ENCODE peak calls at places on chromosomes 5 and 9, in nine cellular contexts. One of them, this sample, is unnamed.

GRCh38 chr9:14056235-14056930 is 257.6 kb downstream of the NFIB start:
- DNase-seq in stimulated activated naive CD8-positive, alpha-beta T cell treated with anti-CD3 and anti-CD28 coated beads, Interleukin-15, amount 100 ng/mL, for 72 hours: no peak
- DNase-seq in RPMI7951: no peak
- DNase-seq in NCI-H1092: no peak
- DNase-seq in lung microvascular endothelial cell: peak
- DNase-seq in central memory CD4-positive, alpha-beta T cell: no peak
- DNase-seq in progenitor cell of endocrine pancreas: no peak
- DNase-seq in lower lobe of right lung: no peak
- DNase-seq in fibroblast of the aortic adventitia: no peak
- DNase-seq in this sample: no peak

GRCh38 chr5:1562599-1562998 is 38.8 kb upstream of the LPCAT1 start:
- DNase-seq in stimulated activated naive CD8-positive, alpha-beta T cell treated with anti-CD3 and anti-CD28 coated beads, Interleukin-15, amount 100 ng/mL, for 72 hours: no peak
- DNase-seq in RPMI7951: no peak
- DNase-seq in NCI-H1092: no peak
- DNase-seq in lung microvascular endothelial cell: no peak
- DNase-seq in central memory CD4-positive, alpha-beta T cell: no peak
- DNase-seq in progenitor cell of endocrine pancreas: no peak
- DNase-seq in lower lobe of right lung: no peak
- DNase-seq in fibroblast of the aortic adventitia: no peak
- DNase-seq in this sample: no peak

GRCh38 chr9:114056527-114056926 is 21.6 kb downstream of the AMBP start:
- DNase-seq in stimulated activated naive CD8-positive, alpha-beta T cell treated with anti-CD3 and anti-CD28 coated beads, Interleukin-15, amount 100 ng/mL, for 72 hours: no peak
- DNase-seq in RPMI7951: no peak
- DNase-seq in NCI-H1092: no peak
- DNase-seq in lung microvascular endothelial cell: no peak
- DNase-seq in central memory CD4-positive, alpha-beta T cell: no peak
- DNase-seq in progenitor cell of endocrine pancreas: no peak
- DNase-seq in lower lobe of right lung: no peak
- DNase-seq in fibroblast of the aortic adventitia: no peak
- DNase-seq in this sample: no peak

GRCh38 chr5:69468631-69469030 is 24.0 kb upstream of the OCLN start:
- DNase-seq in stimulated activated naive CD8-positive, alpha-beta T cell treated with anti-CD3 and anti-CD28 coated beads, Interleukin-15, amount 100 ng/mL, for 72 hours: no peak
- DNase-seq in RPMI7951: no peak
- DNase-seq in NCI-H1092: no peak
- DNase-seq in lung microvascular endothelial cell: no peak
- DNase-seq in central memory CD4-positive, alpha-beta T cell: no peak
- DNase-seq in progenitor cell of endocrine pancreas: no peak
- DNase-seq in lower lobe of right lung: no peak
- DNase-seq in fibroblast of the aortic adventitia: no peak
- DNase-seq in this sample: no peak

GRCh38 chr9:79209012-79209411 is 362.8 kb upstream of the TLE4 start:
- DNase-seq in stimulated activated naive CD8-positive, alpha-beta T cell treated with anti-CD3 and anti-CD28 coated beads, Interleukin-15, amount 100 ng/mL, for 72 hours: no peak
- DNase-seq in RPMI7951: no peak
- DNase-seq in NCI-H1092: no peak
- DNase-seq in lung microvascular endothelial cell: no peak
- DNase-seq in central memory CD4-positive, alpha-beta T cell: no peak
- DNase-seq in progenitor cell of endocrine pancreas: no peak
- DNase-seq in lower lobe of right lung: no peak
- DNase-seq in fibroblast of the aortic adventitia: no peak
- DNase-seq in this sample: no peak

GRCh38 chr5:133460172-133460758 is 152.1 kb downstream of the FSTL4 start:
- DNase-seq in stimulated activated naive CD8-positive, alpha-beta T cell treated with anti-CD3 and anti-CD28 coated beads, Interleukin-15, amount 100 ng/mL, for 72 hours: peak
- DNase-seq in RPMI7951: no peak
- DNase-seq in NCI-H1092: no peak
- DNase-seq in lung microvascular endothelial cell: no peak
- DNase-seq in central memory CD4-positive, alpha-beta T cell: no peak
- DNase-seq in progenitor cell of endocrine pancreas: no peak
- DNase-seq in lower lobe of right lung: no peak
- DNase-seq in fibroblast of the aortic adventitia: no peak
- DNase-seq in this sample: no peak

GRCh38 chr5:82159014-82159413 is 119.1 kb downstream of the RPS23 start:
- DNase-seq in stimulated activated naive CD8-positive, alpha-beta T cell treated with anti-CD3 and anti-CD28 coated beads, Interleukin-15, amount 100 ng/mL, for 72 hours: no peak
- DNase-seq in RPMI7951: peak
- DNase-seq in NCI-H1092: no peak
- DNase-seq in lung microvascular endothelial cell: peak
- DNase-seq in central memory CD4-positive, alpha-beta T cell: no peak
- DNase-seq in progenitor cell of endocrine pancreas: no peak
- DNase-seq in lower lobe of right lung: no peak
- DNase-seq in fibroblast of the aortic adventitia: peak
- DNase-seq in this sample: no peak

GRCh38 chr9:91177081-91177480 is 184.6 kb downstream of the AUH start:
- DNase-seq in stimulated activated naive CD8-positive, alpha-beta T cell treated with anti-CD3 and anti-CD28 coated beads, Interleukin-15, amount 100 ng/mL, for 72 hours: no peak
- DNase-seq in RPMI7951: no peak
- DNase-seq in NCI-H1092: no peak
- DNase-seq in lung microvascular endothelial cell: no peak
- DNase-seq in central memory CD4-positive, alpha-beta T cell: no peak
- DNase-seq in progenitor cell of endocrine pancreas: no peak
- DNase-seq in lower lobe of right lung: no peak
- DNase-seq in fibroblast of the aortic adventitia: no peak
- DNase-seq in this sample: no peak

GRCh38 chr9:14857449-14858305 is 52.6 kb downstream of the FREM1 start:
- DNase-seq in stimulated activated naive CD8-positive, alpha-beta T cell treated with anti-CD3 and anti-CD28 coated beads, Interleukin-15, amount 100 ng/mL, for 72 hours: no peak
- DNase-seq in RPMI7951: no peak
- DNase-seq in NCI-H1092: no peak
- DNase-seq in lung microvascular endothelial cell: no peak
- DNase-seq in central memory CD4-positive, alpha-beta T cell: no peak
- DNase-seq in progenitor cell of endocrine pancreas: no peak
- DNase-seq in lower lobe of right lung: no peak
- DNase-seq in fibroblast of the aortic adventitia: no peak
- DNase-seq in this sample: no peak

GRCh38 chr5:31962321-31962720 is 211.8 kb downstream of the GOLPH3 start:
- DNase-seq in stimulated activated naive CD8-positive, alpha-beta T cell treated with anti-CD3 and anti-CD28 coated beads, Interleukin-15, amount 100 ng/mL, for 72 hours: no peak
- DNase-seq in RPMI7951: no peak
- DNase-seq in NCI-H1092: no peak
- DNase-seq in lung microvascular endothelial cell: no peak
- DNase-seq in central memory CD4-positive, alpha-beta T cell: no peak
- DNase-seq in progenitor cell of endocrine pancreas: no peak
- DNase-seq in lower lobe of right lung: peak
- DNase-seq in fibroblast of the aortic adventitia: no peak
- DNase-seq in this sample: no peak

GRCh38 chr5:175383350-175383749 is 60.6 kb downstream of the DRD1 start:
- DNase-seq in stimulated activated naive CD8-positive, alpha-beta T cell treated with anti-CD3 and anti-CD28 coated beads, Interleukin-15, amount 100 ng/mL, for 72 hours: no peak
- DNase-seq in RPMI7951: peak
- DNase-seq in NCI-H1092: no peak
- DNase-seq in lung microvascular endothelial cell: no peak
- DNase-seq in central memory CD4-positive, alpha-beta T cell: no peak
- DNase-seq in progenitor cell of endocrine pancreas: no peak
- DNase-seq in lower lobe of right lung: no peak
- DNase-seq in fibroblast of the aortic adventitia: no peak
- DNase-seq in this sample: no peak

GRCh38 chr9:20835364-20836286 is 151.6 kb downstream of the FOCAD start:
- DNase-seq in stimulated activated naive CD8-positive, alpha-beta T cell treated with anti-CD3 and anti-CD28 coated beads, Interleukin-15, amount 100 ng/mL, for 72 hours: no peak
- DNase-seq in RPMI7951: peak
- DNase-seq in NCI-H1092: no peak
- DNase-seq in lung microvascular endothelial cell: peak
- DNase-seq in central memory CD4-positive, alpha-beta T cell: no peak
- DNase-seq in progenitor cell of endocrine pancreas: no peak
- DNase-seq in lower lobe of right lung: no peak
- DNase-seq in fibroblast of the aortic adventitia: no peak
- DNase-seq in this sample: no peak

GRCh38 chr5:139138790-139139189 is 59.4 kb downstream of the SIL1 start:
- DNase-seq in stimulated activated naive CD8-positive, alpha-beta T cell treated with anti-CD3 and anti-CD28 coated beads, Interleukin-15, amount 100 ng/mL, for 72 hours: no peak
- DNase-seq in RPMI7951: peak
- DNase-seq in NCI-H1092: peak
- DNase-seq in lung microvascular endothelial cell: peak
- DNase-seq in central memory CD4-positive, alpha-beta T cell: no peak
- DNase-seq in progenitor cell of endocrine pancreas: no peak
- DNase-seq in lower lobe of right lung: peak
- DNase-seq in fibroblast of the aortic adventitia: peak
- DNase-seq in this sample: peak

GRCh38 chr5:57703726-57704125 is 221.1 kb upstream of the ACTBL2 start:
- DNase-seq in stimulated activated naive CD8-positive, alpha-beta T cell treated with anti-CD3 and anti-CD28 coated beads, Interleukin-15, amount 100 ng/mL, for 72 hours: no peak
- DNase-seq in RPMI7951: peak
- DNase-seq in NCI-H1092: no peak
- DNase-seq in lung microvascular endothelial cell: no peak
- DNase-seq in central memory CD4-positive, alpha-beta T cell: no peak
- DNase-seq in progenitor cell of endocrine pancreas: no peak
- DNase-seq in lower lobe of right lung: no peak
- DNase-seq in fibroblast of the aortic adventitia: no peak
- DNase-seq in this sample: no peak

GRCh38 chr9:127778280-127779135 is at the start of gene SH2D3C:
- DNase-seq in stimulated activated naive CD8-positive, alpha-beta T cell treated with anti-CD3 and anti-CD28 coated beads, Interleukin-15, amount 100 ng/mL, for 72 hours: peak
- DNase-seq in RPMI7951: no peak
- DNase-seq in NCI-H1092: no peak
- DNase-seq in lung microvascular endothelial cell: no peak
- DNase-seq in central memory CD4-positive, alpha-beta T cell: peak
- DNase-seq in progenitor cell of endocrine pancreas: no peak
- DNase-seq in lower lobe of right lung: peak
- DNase-seq in fibroblast of the aortic adventitia: no peak
- DNase-seq in this sample: no peak

GRCh38 chr5:116013207-116013777 is 19.0 kb upstream of the ARL14EPL start:
- DNase-seq in stimulated activated naive CD8-positive, alpha-beta T cell treated with anti-CD3 and anti-CD28 coated beads, Interleukin-15, amount 100 ng/mL, for 72 hours: no peak
- DNase-seq in RPMI7951: no peak
- DNase-seq in NCI-H1092: no peak
- DNase-seq in lung microvascular endothelial cell: no peak
- DNase-seq in central memory CD4-positive, alpha-beta T cell: no peak
- DNase-seq in progenitor cell of endocrine pancreas: no peak
- DNase-seq in lower lobe of right lung: no peak
- DNase-seq in fibroblast of the aortic adventitia: peak
- DNase-seq in this sample: no peak

GRCh38 chr5:121725450-121725849 is 126.2 kb upstream of the FTMT start:
- DNase-seq in stimulated activated naive CD8-positive, alpha-beta T cell treated with anti-CD3 and anti-CD28 coated beads, Interleukin-15, amount 100 ng/mL, for 72 hours: no peak
- DNase-seq in RPMI7951: no peak
- DNase-seq in NCI-H1092: no peak
- DNase-seq in lung microvascular endothelial cell: no peak
- DNase-seq in central memory CD4-positive, alpha-beta T cell: no peak
- DNase-seq in progenitor cell of endocrine pancreas: no peak
- DNase-seq in lower lobe of right lung: no peak
- DNase-seq in fibroblast of the aortic adventitia: no peak
- DNase-seq in this sample: no peak

GRCh38 chr5:157166494-157167218 is 592 bp upstream of the GARIN3 start:
- DNase-seq in stimulated activated naive CD8-positive, alpha-beta T cell treated with anti-CD3 and anti-CD28 coated beads, Interleukin-15, amount 100 ng/mL, for 72 hours: no peak
- DNase-seq in RPMI7951: no peak
- DNase-seq in NCI-H1092: no peak
- DNase-seq in lung microvascular endothelial cell: no peak
- DNase-seq in central memory CD4-positive, alpha-beta T cell: no peak
- DNase-seq in progenitor cell of endocrine pancreas: no peak
- DNase-seq in lower lobe of right lung: no peak
- DNase-seq in fibroblast of the aortic adventitia: no peak
- DNase-seq in this sample: no peak

GRCh38 chr5:140043508-140043872 is 391 bp upstream of the NRG2 start:
- DNase-seq in stimulated activated naive CD8-positive, alpha-beta T cell treated with anti-CD3 and anti-CD28 coated beads, Interleukin-15, amount 100 ng/mL, for 72 hours: no peak
- DNase-seq in RPMI7951: peak
- DNase-seq in NCI-H1092: no peak
- DNase-seq in lung microvascular endothelial cell: no peak
- DNase-seq in central memory CD4-positive, alpha-beta T cell: no peak
- DNase-seq in progenitor cell of endocrine pancreas: no peak
- DNase-seq in lower lobe of right lung: no peak
- DNase-seq in fibroblast of the aortic adventitia: no peak
- DNase-seq in this sample: no peak

GRCh38 chr5:99449786-99450185 is 521.0 kb upstream of the CHD1 start:
- DNase-seq in stimulated activated naive CD8-positive, alpha-beta T cell treated with anti-CD3 and anti-CD28 coated beads, Interleukin-15, amount 100 ng/mL, for 72 hours: no peak
- DNase-seq in RPMI7951: no peak
- DNase-seq in NCI-H1092: no peak
- DNase-seq in lung microvascular endothelial cell: no peak
- DNase-seq in central memory CD4-positive, alpha-beta T cell: no peak
- DNase-seq in progenitor cell of endocrine pancreas: no peak
- DNase-seq in lower lobe of right lung: no peak
- DNase-seq in fibroblast of the aortic adventitia: no peak
- DNase-seq in this sample: no peak

This sample was measured in NCI-H2107.